ENCODE peak calls at places on chromosomes 16 and 17, in six cellular contexts. A is CD4-positive, alpha-beta T cell; C is psoas muscle; I is hepatocyte; O is tibial artery; J is RWPE2. M is an unnamed sample.
A peak's percentile ranks its signal among the peaks of the same experiment; 100 is the strongest.

GRCh38 chr16:51987519-51987918 is 559.4 kb downstream of the TOX3 start:
- DNase-seq in C (no peak), I (no peak), J (no peak), O (no peak), A (no peak), M (no peak)

GRCh38 chr17:9003355-9004131 is 17.8 kb upstream of the NTN1 start:
- DNase-seq in A (no peak), O (no peak), C (no peak), J (no peak), I (no peak), M (no peak)

GRCh38 chr17:61467416-61468262 is 15.4 kb downstream of the TBX4 start:
- DNase-seq in C (no peak), I (no peak), J (no peak), A (no peak), O (no peak), M (no peak)

GRCh38 chr17:35460354-35460851 is 11.8 kb upstream of the SLFN13 start:
- DNase-seq in J (peak; percentile 73), A (peak; percentile 41), C (peak; percentile 55), O (no peak), I (peak; percentile 76), M (no peak)

GRCh38 chr17:15422392-15422957 is 44.9 kb downstream of the CDRT4 start:
- DNase-seq in J (no peak), I (no peak), O (no peak), C (no peak), A (no peak), M (no peak)

GRCh38 chr16:24852281-24852721 is 6.5 kb downstream of the SLC5A11 start:
- DNase-seq in I (no peak), J (no peak), C (no peak), O (no peak), A (no peak), M (no peak)

GRCh38 chr17:27276653-27277156 is 17.2 kb upstream of the WSB1 start:
- DNase-seq in A (no peak), O (no peak), J (no peak), C (no peak), I (peak; percentile 49), M (no peak)

GRCh38 chr17:34616148-34616547 is 36.8 kb downstream of the TMEM132E start:
- DNase-seq in J (no peak), I (peak; percentile 57), A (no peak), C (no peak), O (no peak), M (no peak)

GRCh38 chr16:54489225-54489781 is 202.7 kb upstream of the IRX3 start:
- DNase-seq in C (no peak), O (no peak), A (no peak), I (peak; percentile 47), J (no peak), M (no peak)

GRCh38 chr17:45440161-45440859 is 7.6 kb upstream of the ARHGAP27 start:
- DNase-seq in I (peak; percentile 60), O (no peak), C (no peak), A (no peak), J (no peak), M (no peak)

GRCh38 chr17:48054238-48055185 is 6.4 kb downstream of the NFE2L1 start:
- DNase-seq in J (peak; percentile 95), A (no peak), I (peak; percentile 89), C (peak; percentile 92), O (peak; percentile 64), M (no peak)

GRCh38 chr17:1834378-1835149 is 4.8 kb downstream of the RPA1 start:
- DNase-seq in A (no peak), I (no peak), J (no peak), O (no peak), C (no peak), M (no peak)

GRCh38 chr16:57013902-57014301 is 24.5 kb downstream of the NLRC5 start:
- DNase-seq in O (no peak), I (no peak), C (no peak), J (no peak), A (no peak), M (no peak)

GRCh38 chr16:1976951-1977874 is 4.1 kb downstream of the NOXO1 start:
- DNase-seq in J (no peak), I (no peak), A (no peak), O (no peak), C (no peak), M (no peak)

GRCh38 chr16:8850279-8850885 is 18.4 kb downstream of the CARHSP1 start:
- DNase-seq in I (no peak), O (no peak), A (no peak), J (peak; percentile 91), C (peak; percentile 78), M (no peak)

GRCh38 chr17:32777436-32777835 is 99.5 kb downstream of the MYO1D start:
- DNase-seq in I (no peak), C (no peak), A (no peak), J (no peak), O (no peak), M (no peak)

GRCh38 chr16:19382887-19383816 is 34.5 kb upstream of the TMC5 start:
- DNase-seq in I (peak; percentile 13), C (no peak), O (no peak), A (no peak), J (no peak), M (peak; percentile 9)

GRCh38 chr17:31820691-31821435 is 38.2 kb downstream of the COPRS start:
- DNase-seq in O (no peak), A (no peak), I (no peak), J (no peak), C (no peak), M (no peak)

GRCh38 chr16:56425439-56425832 is at the start of gene AMFR:
- DNase-seq in I (peak; percentile 94), A (peak; percentile 47), J (no peak), O (peak; percentile 45), C (peak; percentile 88), M (peak; percentile 31)

GRCh38 chr17:1078831-1079561 is 82.1 kb downstream of the TIMM22 start:
- DNase-seq in J (no peak), A (no peak), O (no peak), I (no peak), C (peak; percentile 51), M (no peak)

GRCh38 chr17:18862011-18862410 is 4.1 kb downstream of the PRPSAP2 start:
- DNase-seq in O (no peak), I (no peak), C (no peak), A (no peak), J (no peak), M (no peak)

GRCh38 chr16:17307501-17307900 is 163.3 kb downstream of the XYLT1 start:
- DNase-seq in C (no peak), J (no peak), A (no peak), I (no peak), O (no peak), M (no peak)

GRCh38 chr16:31072540-31073072 is 1.4 kb downstream of the ZNF668 start:
- DNase-seq in A (no peak), J (no peak), I (peak; percentile 37), C (peak; percentile 62), O (no peak), M (no peak)

GRCh38 chr16:20916289-20916688 is 15.7 kb downstream of the LYRM1 start:
- DNase-seq in I (no peak), O (no peak), A (no peak), J (no peak), C (no peak), M (no peak)

GRCh38 chr17:9011001-9011400 is 10.3 kb upstream of the NTN1 start:
- DNase-seq in O (no peak), I (no peak), C (no peak), A (no peak), J (no peak), M (no peak)

GRCh38 chr17:43043306-43043705 is 18.3 kb downstream of the RND2 start:
- DNase-seq in A (no peak), I (no peak), O (no peak), C (no peak), J (no peak), M (no peak)

GRCh38 chr16:85380905-85381737 is 232.0 kb upstream of the GSE1 start:
- DNase-seq in I (no peak), A (no peak), O (no peak), C (no peak), J (no peak), M (no peak)
- H3K27ac ChIP-seq in I (peak overlapping the region; percentile 57), A (no peak overlapping the region), O (no peak overlapping the region), C (no peak overlapping the region), J (no peak overlapping the region), M (no peak overlapping the region)

DNA sequence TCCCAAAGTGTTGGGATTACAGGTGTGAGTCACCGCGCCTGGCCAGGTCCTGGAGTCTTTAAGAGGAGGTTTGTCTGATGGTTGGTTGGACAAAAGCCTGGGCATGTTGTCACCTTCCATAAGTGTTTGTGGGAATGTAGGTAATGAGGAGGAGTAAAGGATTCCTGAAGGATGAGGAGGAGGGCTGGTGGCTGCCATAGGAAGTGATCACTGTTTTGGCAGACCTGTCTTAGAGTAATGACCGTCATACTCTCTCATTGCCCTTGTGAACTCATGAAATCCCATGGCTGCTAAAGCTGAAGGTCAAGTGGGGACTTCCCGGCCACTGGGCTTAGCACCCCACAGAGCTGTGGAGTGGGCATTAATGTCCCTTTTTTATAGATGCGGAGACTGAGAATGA is 40.5 kb downstream of the TENT4B start:
- DNase-seq in O (no peak), J (no peak), C (no peak), A (no peak), I (no peak), M (no peak)
- H3K27ac ChIP-seq in O (no peak overlapping the region), J (peak overlapping the region; percentile 87), C (no peak overlapping the region), A (no peak overlapping the region), I (no peak overlapping the region), M (no peak overlapping the region)

GRCh38 chr16:12267491-12267890 is 291.0 kb downstream of the SNX29 start:
- DNase-seq in I (no peak), J (peak; percentile 21), C (no peak), A (no peak), O (no peak), M (no peak)
- H3K27ac ChIP-seq in I (no peak overlapping the region), J (no peak overlapping the region), C (no peak overlapping the region), A (no peak overlapping the region), O (no peak overlapping the region), M (no peak overlapping the region)

GRCh38 chr16:73173396-73173795 is 125.5 kb upstream of the ZFHX3 start:
- DNase-seq in O (peak; percentile 35), C (no peak), J (no peak), A (no peak), I (no peak), M (no peak)

GRCh38 chr16:73172621-73173312 is 124.8 kb upstream of the ZFHX3 start:
- DNase-seq in O (peak; percentile 66), A (no peak), C (peak; percentile 73), I (peak; percentile 58), J (no peak), M (no peak)

GRCh38 chr16:73170587-73170986 is 122.7 kb upstream of the ZFHX3 start:
- DNase-seq in I (no peak), A (no peak), J (no peak), C (no peak), O (no peak), M (no peak)

GRCh38 chr16:73171380-73171779 is 123.5 kb upstream of the ZFHX3 start:
- DNase-seq in I (no peak), O (no peak), A (no peak), J (no peak), C (no peak), M (no peak)

GRCh38 chr16:73171901-73172619 is 124.1 kb upstream of the ZFHX3 start:
- DNase-seq in O (no peak), A (no peak), I (no peak), C (no peak), J (no peak), M (no peak)
- H3K27ac ChIP-seq in O (peak overlapping the region; percentile 91), A (no peak overlapping the region), I (peak overlapping the region; percentile 94), C (peak overlapping the region; percentile 50), J (no peak overlapping the region), M (peak overlapping the region; percentile 13)

M was measured in substantia nigra.